ENCODE peak calls at places on chromosome 9, in eight cellular contexts. One of them, this sample, is unnamed.
A peak's percentile ranks its signal among the peaks of the same experiment; 100 is the strongest.

GRCh38 chr9:15349892-15350761 is 43.1 kb upstream of the TTC39B start:
- DNase-seq in coronary artery: no peak
- DNase-seq in NB4: peak; percentile 29
- DNase-seq in fibroblast of mammary gland: peak; percentile 44
- DNase-seq in uterus: no peak
- DNase-seq in heart left ventricle: no peak
- DNase-seq in CD8-positive, alpha-beta T cell: no peak
- DNase-seq in IMR-90: peak; percentile 18
- DNase-seq in this sample: peak; percentile 60

GRCh38 chr9:786405-786804 is 55.1 kb upstream of the DMRT1 start:
- DNase-seq in CD8-positive, alpha-beta T cell: no peak
- DNase-seq in IMR-90: no peak
- DNase-seq in heart left ventricle: no peak
- DNase-seq in coronary artery: no peak
- DNase-seq in uterus: no peak
- DNase-seq in NB4: no peak
- DNase-seq in fibroblast of mammary gland: no peak
- DNase-seq in this sample: no peak

GRCh38 chr9:21434202-21435014 is 5.8 kb upstream of the IFNA1 start:
- DNase-seq in IMR-90: peak; percentile 73
- DNase-seq in coronary artery: no peak
- DNase-seq in fibroblast of mammary gland: peak; percentile 81
- DNase-seq in CD8-positive, alpha-beta T cell: no peak
- DNase-seq in NB4: peak; percentile 68
- DNase-seq in uterus: no peak
- DNase-seq in heart left ventricle: no peak
- DNase-seq in this sample: peak; percentile 85

GRCh38 chr9:93586290-93587057 is 10.1 kb downstream of the PHF2 start:
- DNase-seq in NB4: no peak
- DNase-seq in uterus: no peak
- DNase-seq in coronary artery: peak; percentile 56
- DNase-seq in CD8-positive, alpha-beta T cell: peak; percentile 42
- DNase-seq in IMR-90: no peak
- DNase-seq in fibroblast of mammary gland: no peak
- DNase-seq in heart left ventricle: no peak
- DNase-seq in this sample: no peak

GRCh38 chr9:111759762-111760639 is 34.7 kb downstream of the SHOC1 start:
- DNase-seq in NB4: peak; percentile 80
- DNase-seq in coronary artery: no peak
- DNase-seq in CD8-positive, alpha-beta T cell: no peak
- DNase-seq in uterus: peak; percentile 21
- DNase-seq in fibroblast of mammary gland: peak; percentile 88
- DNase-seq in IMR-90: peak; percentile 91
- DNase-seq in heart left ventricle: peak; percentile 48
- DNase-seq in this sample: peak; percentile 95

GRCh38 chr9:128136816-128137793 is 9.6 kb upstream of the PTGES2 start:
- DNase-seq in uterus: no peak
- DNase-seq in NB4: no peak
- DNase-seq in coronary artery: no peak
- DNase-seq in fibroblast of mammary gland: peak; percentile 85
- DNase-seq in IMR-90: peak; percentile 87
- DNase-seq in heart left ventricle: no peak
- DNase-seq in CD8-positive, alpha-beta T cell: no peak
- DNase-seq in this sample: peak; percentile 18

GRCh38 chr9:27341545-27342294 is 44.8 kb upstream of the EQTN start:
- DNase-seq in IMR-90: no peak
- DNase-seq in fibroblast of mammary gland: no peak
- DNase-seq in coronary artery: no peak
- DNase-seq in CD8-positive, alpha-beta T cell: no peak
- DNase-seq in heart left ventricle: no peak
- DNase-seq in NB4: no peak
- DNase-seq in uterus: no peak
- DNase-seq in this sample: no peak

GRCh38 chr9:125100822-125101221 is 42.5 kb downstream of the SCAI start:
- DNase-seq in fibroblast of mammary gland: no peak
- DNase-seq in coronary artery: no peak
- DNase-seq in heart left ventricle: no peak
- DNase-seq in IMR-90: no peak
- DNase-seq in uterus: no peak
- DNase-seq in NB4: no peak
- DNase-seq in CD8-positive, alpha-beta T cell: no peak
- DNase-seq in this sample: no peak

GRCh38 chr9:110284211-110284849 is 28.0 kb upstream of the TXN start:
- DNase-seq in coronary artery: no peak
- DNase-seq in IMR-90: no peak
- DNase-seq in CD8-positive, alpha-beta T cell: no peak
- DNase-seq in fibroblast of mammary gland: no peak
- DNase-seq in heart left ventricle: no peak
- DNase-seq in NB4: no peak
- DNase-seq in uterus: no peak
- DNase-seq in this sample: no peak

GRCh38 chr9:37908698-37909186 is 4.8 kb upstream of the SLC25A51 start:
- DNase-seq in NB4: peak; percentile 84
- DNase-seq in fibroblast of mammary gland: peak; percentile 73
- DNase-seq in CD8-positive, alpha-beta T cell: no peak
- DNase-seq in uterus: no peak
- DNase-seq in heart left ventricle: no peak
- DNase-seq in coronary artery: peak; percentile 64
- DNase-seq in IMR-90: peak; percentile 42
- DNase-seq in this sample: peak; percentile 92

GRCh38 chr9:97845763-97846162 is 7.3 kb upstream of the FOXE1 start:
- DNase-seq in fibroblast of mammary gland: no peak
- DNase-seq in heart left ventricle: no peak
- DNase-seq in coronary artery: no peak
- DNase-seq in CD8-positive, alpha-beta T cell: no peak
- DNase-seq in uterus: no peak
- DNase-seq in NB4: no peak
- DNase-seq in IMR-90: no peak
- DNase-seq in this sample: no peak

GRCh38 chr9:113152699-113153098 is 1.9 kb downstream of the SLC31A2 start:
- DNase-seq in heart left ventricle: no peak
- DNase-seq in CD8-positive, alpha-beta T cell: no peak
- DNase-seq in NB4: peak; percentile 18
- DNase-seq in coronary artery: no peak
- DNase-seq in IMR-90: no peak
- DNase-seq in fibroblast of mammary gland: peak; percentile 50
- DNase-seq in uterus: no peak
- DNase-seq in this sample: no peak

GRCh38 chr9:88593537-88594185 is 58.7 kb downstream of the NXNL2 start:
- DNase-seq in heart left ventricle: peak; percentile 59
- DNase-seq in IMR-90: peak; percentile 74
- DNase-seq in uterus: peak; percentile 64
- DNase-seq in fibroblast of mammary gland: peak; percentile 75
- DNase-seq in NB4: peak; percentile 74
- DNase-seq in CD8-positive, alpha-beta T cell: peak; percentile 65
- DNase-seq in coronary artery: no peak
- DNase-seq in this sample: peak; percentile 84

GRCh38 chr9:88590558-88591146 is 55.7 kb downstream of the NXNL2 start:
- DNase-seq in heart left ventricle: no peak
- DNase-seq in IMR-90: no peak
- DNase-seq in fibroblast of mammary gland: no peak
- DNase-seq in coronary artery: no peak
- DNase-seq in CD8-positive, alpha-beta T cell: no peak
- DNase-seq in uterus: no peak
- DNase-seq in NB4: peak; percentile 46
- DNase-seq in this sample: no peak

GRCh38 chr9:88596376-88596775 is 61.4 kb downstream of the NXNL2 start:
- DNase-seq in IMR-90: no peak
- DNase-seq in CD8-positive, alpha-beta T cell: no peak
- DNase-seq in uterus: no peak
- DNase-seq in fibroblast of mammary gland: no peak
- DNase-seq in NB4: no peak
- DNase-seq in heart left ventricle: no peak
- DNase-seq in coronary artery: no peak
- DNase-seq in this sample: no peak
- TF ChIP-seq CTCF in IMR-90: no peak
- TF ChIP-seq CTCF in CD8-positive, alpha-beta T cell: no peak
- TF ChIP-seq CTCF in uterus: no peak
- TF ChIP-seq CTCF in fibroblast of mammary gland: no peak
- TF ChIP-seq CTCF in NB4: no peak
- TF ChIP-seq CTCF in heart left ventricle: no peak
- TF ChIP-seq CTCF in coronary artery: no peak
- TF ChIP-seq CTCF in this sample: no peak

DNA sequence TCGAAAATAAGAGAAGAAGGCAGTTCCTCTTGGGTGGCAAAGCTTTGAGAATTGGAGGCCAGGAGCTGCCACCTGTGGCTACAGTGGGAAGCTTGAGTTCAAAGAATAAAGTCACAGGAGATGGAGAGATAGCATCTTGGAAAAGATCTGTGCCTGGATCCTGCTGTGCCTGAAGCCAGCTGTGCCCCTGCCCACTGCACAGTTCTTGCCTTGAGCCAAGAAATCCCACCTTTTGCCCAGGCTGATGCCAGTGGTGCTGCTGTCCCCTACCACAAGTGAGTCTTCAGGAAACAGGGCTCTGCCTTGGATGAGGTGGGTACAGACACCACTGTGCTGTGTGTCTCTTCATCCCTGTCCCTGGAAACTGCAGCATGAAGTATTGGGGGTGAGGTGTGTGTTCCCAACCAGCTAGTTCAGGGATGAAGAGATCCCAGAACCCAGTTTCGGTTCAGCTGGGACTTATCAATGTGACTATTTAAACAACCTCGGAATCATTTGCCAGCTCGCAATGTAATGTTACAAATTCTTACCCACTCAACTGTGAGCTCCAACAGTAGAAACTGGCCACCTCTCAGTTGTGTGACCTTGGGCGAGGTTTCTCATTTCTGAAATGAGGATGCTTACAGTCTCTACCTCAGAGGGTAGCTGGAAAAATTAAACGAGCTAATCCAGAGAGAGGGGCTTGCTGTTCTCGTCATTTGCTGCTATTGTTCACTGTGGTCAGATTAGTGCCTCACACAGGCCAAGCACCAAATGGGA is 5.9 kb downstream of the IER5L start:
- DNase-seq in heart left ventricle: no peak
- DNase-seq in CD8-positive, alpha-beta T cell: no peak
- DNase-seq in fibroblast of mammary gland: no peak
- DNase-seq in IMR-90: no peak
- DNase-seq in coronary artery: peak; percentile 71
- DNase-seq in uterus: no peak
- DNase-seq in NB4: no peak
- DNase-seq in this sample: no peak
- H3K4me3 ChIP-seq in heart left ventricle: no peak overlapping the region
- H3K4me3 ChIP-seq in CD8-positive, alpha-beta T cell: no peak overlapping the region
- H3K4me3 ChIP-seq in fibroblast of mammary gland: no peak overlapping the region
- H3K4me3 ChIP-seq in IMR-90: no peak overlapping the region
- H3K4me3 ChIP-seq in coronary artery: no peak overlapping the region
- H3K4me3 ChIP-seq in uterus: no peak overlapping the region
- H3K4me3 ChIP-seq in NB4: no peak overlapping the region
- H3K4me3 ChIP-seq in this sample: no peak overlapping the region

GRCh38 chr9:130997925-130998595 is 10.9 kb upstream of the LAMC3 start:
- DNase-seq in CD8-positive, alpha-beta T cell: no peak
- DNase-seq in IMR-90: peak; percentile 54
- DNase-seq in fibroblast of mammary gland: peak; percentile 75
- DNase-seq in uterus: no peak
- DNase-seq in heart left ventricle: peak; percentile 54
- DNase-seq in coronary artery: no peak
- DNase-seq in NB4: peak; percentile 78
- DNase-seq in this sample: peak; percentile 67

GRCh38 chr9:130996672-130997394 is 12.1 kb upstream of the LAMC3 start:
- DNase-seq in fibroblast of mammary gland: no peak
- DNase-seq in heart left ventricle: no peak
- DNase-seq in IMR-90: no peak
- DNase-seq in CD8-positive, alpha-beta T cell: no peak
- DNase-seq in uterus: no peak
- DNase-seq in coronary artery: no peak
- DNase-seq in NB4: no peak
- DNase-seq in this sample: no peak

GRCh38 chr9:130997395-130997684 is 11.6 kb upstream of the LAMC3 start:
- DNase-seq in fibroblast of mammary gland: no peak
- DNase-seq in coronary artery: no peak
- DNase-seq in heart left ventricle: no peak
- DNase-seq in NB4: no peak
- DNase-seq in CD8-positive, alpha-beta T cell: no peak
- DNase-seq in uterus: no peak
- DNase-seq in IMR-90: no peak
- DNase-seq in this sample: no peak

GRCh38 chr9:130999265-130999623 is 9.7 kb upstream of the LAMC3 start:
- DNase-seq in CD8-positive, alpha-beta T cell: no peak
- DNase-seq in coronary artery: no peak
- DNase-seq in NB4: no peak
- DNase-seq in heart left ventricle: no peak
- DNase-seq in IMR-90: no peak
- DNase-seq in fibroblast of mammary gland: no peak
- DNase-seq in uterus: no peak
- DNase-seq in this sample: no peak

DNA sequence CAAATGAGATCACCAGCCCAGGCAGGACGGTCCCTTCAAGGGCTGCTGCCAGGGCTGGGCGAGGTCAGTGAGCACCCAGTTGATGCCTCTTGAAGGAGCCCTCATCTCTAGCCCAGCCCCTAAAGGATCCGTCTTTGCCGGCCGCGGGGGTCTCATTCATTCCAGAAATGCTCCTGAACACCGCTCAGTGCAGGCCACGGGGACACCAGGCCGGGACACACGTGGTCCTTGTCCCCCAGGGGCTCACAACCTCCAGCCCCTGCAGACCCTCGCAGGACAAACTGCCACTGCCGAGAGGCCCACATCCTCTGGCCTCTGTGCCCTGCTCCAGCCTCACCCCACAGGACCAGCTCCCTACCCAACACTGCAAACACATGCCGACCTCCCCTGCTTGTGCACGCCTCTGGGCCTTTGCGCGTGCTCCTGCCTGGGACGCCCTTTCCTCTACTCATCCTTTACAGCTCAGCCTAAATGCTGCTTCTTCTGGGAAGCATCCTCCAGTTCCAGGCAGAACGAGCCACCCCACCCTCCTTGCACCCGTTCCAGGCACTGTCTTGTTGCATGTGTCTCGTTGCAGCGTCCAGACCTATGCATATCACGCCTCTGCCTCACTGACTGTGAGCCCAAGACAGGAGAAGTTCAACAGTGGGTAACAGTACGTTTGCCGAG is 10.2 kb upstream of the LAMC3 start:
- DNase-seq in fibroblast of mammary gland: peak; percentile 20
- DNase-seq in CD8-positive, alpha-beta T cell: no peak
- DNase-seq in coronary artery: no peak
- DNase-seq in heart left ventricle: no peak
- DNase-seq in uterus: no peak
- DNase-seq in IMR-90: no peak
- DNase-seq in NB4: no peak
- DNase-seq in this sample: no peak
- TF ChIP-seq CTCF in fibroblast of mammary gland: no peak
- TF ChIP-seq CTCF in CD8-positive, alpha-beta T cell: no peak
- TF ChIP-seq CTCF in coronary artery: peak; percentile 3
- TF ChIP-seq CTCF in heart left ventricle: no peak
- TF ChIP-seq CTCF in uterus: no peak
- TF ChIP-seq CTCF in IMR-90: no peak
- TF ChIP-seq CTCF in NB4: no peak
- TF ChIP-seq CTCF in this sample: no peak

DNA sequence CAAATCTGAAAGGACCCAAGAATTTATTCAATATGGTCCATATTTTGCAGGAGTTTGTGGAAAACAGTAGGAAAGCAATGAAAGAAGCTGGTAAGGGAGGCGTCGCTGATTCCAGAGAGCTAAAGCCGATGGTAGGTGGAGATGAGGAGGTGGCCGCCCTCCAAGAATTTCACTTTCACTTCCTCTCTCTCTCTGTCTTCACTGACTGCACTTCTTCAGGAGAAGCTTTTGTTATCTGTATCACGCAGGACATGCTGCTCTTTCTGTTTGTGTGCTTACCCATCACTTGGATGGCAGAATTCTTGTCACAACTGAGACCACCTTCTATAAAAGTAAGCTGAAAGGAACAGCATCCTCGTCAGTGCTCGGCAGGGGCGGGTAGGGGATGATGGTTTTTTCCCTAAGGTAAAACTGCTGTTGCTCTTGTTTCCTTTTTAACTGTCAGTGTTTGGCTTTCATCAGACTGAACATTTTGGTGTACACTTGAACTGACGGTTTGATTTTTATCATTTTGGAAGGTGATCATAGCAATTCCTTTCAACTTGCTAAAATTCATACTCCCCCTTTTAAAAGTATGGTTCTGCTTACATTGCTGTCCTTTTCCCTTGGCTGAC is 62.4 kb upstream of the FSD1L start:
- DNase-seq in IMR-90: no peak
- DNase-seq in heart left ventricle: peak; percentile 23
- DNase-seq in fibroblast of mammary gland: peak; percentile 63
- DNase-seq in uterus: peak; percentile 54
- DNase-seq in NB4: peak; percentile 81
- DNase-seq in CD8-positive, alpha-beta T cell: peak; percentile 54
- DNase-seq in coronary artery: no peak
- DNase-seq in this sample: peak; percentile 45
- H3K4me3 ChIP-seq in IMR-90: no peak overlapping the region
- H3K4me3 ChIP-seq in heart left ventricle: peak overlapping the region; percentile 49
- H3K4me3 ChIP-seq in fibroblast of mammary gland: peak overlapping the region; percentile 43
- H3K4me3 ChIP-seq in uterus: peak overlapping the region; percentile 30
- H3K4me3 ChIP-seq in NB4: peak overlapping the region; percentile 72
- H3K4me3 ChIP-seq in CD8-positive, alpha-beta T cell: peak overlapping the region; percentile 68
- H3K4me3 ChIP-seq in coronary artery: no peak overlapping the region
- H3K4me3 ChIP-seq in this sample: no peak overlapping the region

This sample was measured in cardiac fibroblast.